ENCODE peak calls at places on chromosomes 5 and 9, in nine cellular contexts. B, J, C, V, T, I, L, Z and A are unnamed samples.

GRCh38 chr9:100366121-100366520 is 13.4 kb upstream of the TEX10 start:
- DNase-seq in B (no peak), J (no peak), I (no peak), Z (no peak), L (no peak), V (no peak), C (no peak), T (no peak), A (no peak)

GRCh38 chr9:130872511-130872910 is 24.1 kb downstream of the QRFP start:
- DNase-seq in B (no peak), I (no peak), T (no peak), V (no peak), Z (no peak), J (no peak), C (peak; percentile 54), L (no peak), A (no peak)

GRCh38 chr5:172757394-172758010 is 13.5 kb downstream of the DUSP1 start:
- DNase-seq in T (no peak), V (peak; percentile 21), J (no peak), Z (no peak), I (no peak), C (no peak), B (no peak), L (no peak), A (no peak)

GRCh38 chr9:97710356-97711222 is 13.4 kb upstream of the XPA start:
- DNase-seq in T (peak; percentile 30), V (peak; percentile 87), L (peak; percentile 47), C (peak; percentile 77), I (peak; percentile 75), B (peak; percentile 49), J (peak; percentile 85), Z (peak; percentile 70), A (peak; percentile 59)

GRCh38 chr5:29037716-29038115 is 1999.3 kb upstream of the CDH9 start:
- DNase-seq in B (no peak), V (no peak), Z (no peak), J (no peak), I (no peak), C (no peak), T (no peak), L (no peak), A (no peak)

GRCh38 chr5:130400091-130400490 is 495.8 kb downstream of the CHSY3 start:
- DNase-seq in C (no peak), T (peak; percentile 64), I (no peak), B (peak; percentile 75), V (no peak), L (no peak), J (no peak), Z (peak; percentile 88), A (no peak)

GRCh38 chr5:142915840-142916424 is 145.8 kb downstream of the ARHGAP26 start:
- DNase-seq in J (peak; percentile 67), B (peak; percentile 39), L (no peak), I (peak; percentile 58), T (no peak), Z (peak; percentile 63), C (peak; percentile 20), V (peak; percentile 89), A (no peak)

GRCh38 chr9:127635198-127635735 is 23.2 kb downstream of the STXBP1 start:
- DNase-seq in V (no peak), B (peak; percentile 14), J (no peak), C (no peak), Z (no peak), I (no peak), L (no peak), T (no peak), A (no peak)

GRCh38 chr5:43037929-43038510 is 2.1 kb downstream of the ANXA2R start:
- DNase-seq in V (peak; percentile 32), C (no peak), I (peak; percentile 92), J (peak; percentile 29), T (peak; percentile 90), L (no peak), Z (peak; percentile 82), B (peak; percentile 91), A (no peak)

GRCh38 chr9:111601237-111602018 is 2.0 kb upstream of the PTGR1 start:
- DNase-seq in I (no peak), J (no peak), B (peak; percentile 45), Z (peak; percentile 64), T (peak; percentile 37), C (no peak), L (no peak), V (no peak), A (peak; percentile 94)

DNA sequence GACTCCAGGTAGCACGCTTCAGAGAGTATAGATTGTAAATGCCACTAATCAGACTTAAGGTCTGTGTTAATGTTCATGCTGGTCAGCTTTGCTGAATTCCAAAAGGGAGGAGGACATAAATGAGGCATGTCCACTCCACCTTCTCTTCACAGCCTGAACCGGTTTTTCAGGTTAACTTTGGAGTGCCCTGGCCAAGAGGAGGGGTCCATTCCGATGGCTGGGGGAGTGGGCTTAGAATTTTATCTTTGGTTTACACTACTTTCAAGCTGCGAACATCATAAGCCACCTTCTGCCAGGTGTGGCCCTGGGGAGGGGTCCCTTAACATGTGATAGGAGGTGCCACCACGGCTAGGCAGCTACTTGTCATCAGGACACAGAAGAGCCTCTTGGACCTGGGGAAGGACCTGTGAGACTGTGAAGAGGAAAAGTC is 24.2 kb downstream of the ABO start:
- DNase-seq in T (no peak), B (no peak), L (no peak), C (no peak), J (no peak), I (no peak), Z (peak; percentile 53), V (no peak), A (peak; percentile 59)
- H3K27ac ChIP-seq in T (no peak overlapping the region), B (no peak overlapping the region), L (no peak overlapping the region), C (no peak overlapping the region), J (no peak overlapping the region), I (no peak overlapping the region), Z (no peak overlapping the region), V (no peak overlapping the region), A (peak overlapping the region; percentile 71)

DNA sequence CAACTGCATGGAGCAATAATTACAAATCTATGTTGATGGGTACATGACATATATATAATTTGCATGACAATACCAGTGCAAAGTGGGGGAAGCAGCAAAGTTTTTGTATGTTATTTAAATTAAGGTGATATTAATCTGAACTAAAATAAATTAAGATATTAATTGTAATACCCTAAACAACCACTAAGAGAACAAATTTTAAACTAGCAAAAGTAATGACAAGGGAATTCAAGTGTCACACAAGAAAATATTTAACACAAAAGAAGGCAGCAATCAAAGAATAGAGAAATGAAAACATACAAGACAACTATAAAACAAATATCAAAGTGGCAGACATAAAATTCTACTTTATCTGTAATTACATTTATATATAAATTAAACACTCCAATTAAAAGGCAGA is 2003.4 kb downstream of the MAT2B start:
- DNase-seq in J (no peak), B (no peak), Z (no peak), V (no peak), C (no peak), L (no peak), T (no peak), I (no peak), A (no peak)
- TF ChIP-seq EZH2 in J (no peak), B (no peak), Z (no peak), V (no peak), C (no peak), L (no peak), T (no peak), I (no peak), A (no peak)

DNA sequence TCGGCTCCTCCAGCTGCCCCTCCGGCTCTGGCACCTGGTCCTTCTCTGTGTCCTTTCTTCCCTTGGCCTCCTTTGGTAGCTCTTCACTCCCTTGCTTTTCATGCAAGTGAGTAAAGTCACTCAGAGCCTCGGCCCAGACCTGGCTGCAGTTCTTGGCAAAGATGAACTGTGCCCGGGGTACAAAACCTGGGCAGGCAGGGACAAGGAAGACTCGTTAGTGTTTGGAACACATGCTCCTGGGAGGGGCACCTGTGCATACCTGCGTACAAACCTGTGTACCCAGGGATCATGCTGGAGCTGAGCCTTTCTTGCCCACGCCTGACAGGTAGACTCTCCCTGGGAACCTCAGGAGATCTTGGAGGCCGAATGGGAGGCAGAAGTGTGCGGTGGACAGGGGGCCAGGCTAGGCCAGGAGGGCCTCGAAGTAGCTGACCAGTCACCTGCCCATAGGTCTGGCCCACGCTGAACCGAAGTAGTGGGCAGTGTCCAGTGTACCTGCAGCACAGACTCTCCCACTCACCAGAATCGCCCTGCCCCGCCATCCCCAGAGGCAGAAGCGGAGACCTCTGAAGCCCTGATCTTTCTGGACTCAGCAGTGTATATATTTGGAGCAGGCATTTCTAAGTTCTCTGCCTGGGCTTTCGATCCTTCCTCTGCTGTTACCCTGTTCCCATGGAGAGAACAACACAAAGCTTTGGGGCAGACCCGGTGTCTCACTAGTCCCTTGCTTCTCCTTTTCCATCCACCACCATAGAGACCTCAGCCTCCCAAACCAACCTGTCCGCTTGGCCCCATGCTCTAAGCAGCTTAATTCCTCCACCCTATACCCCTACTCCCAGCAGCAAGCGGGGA is 41.9 kb upstream of the TESK1 start:
- DNase-seq in I (no peak), Z (no peak), C (no peak), V (no peak), J (no peak), L (no peak), B (no peak), T (no peak), A (no peak)
- H3K27ac ChIP-seq in I (no peak overlapping the region), Z (no peak overlapping the region), C (no peak overlapping the region), V (no peak overlapping the region), J (no peak overlapping the region), L (no peak overlapping the region), B (no peak overlapping the region), T (no peak overlapping the region), A (no peak overlapping the region)

GRCh38 chr9:76302947-76303550 is 91.2 kb downstream of the RFK start:
- DNase-seq in V (peak; percentile 82), L (peak; percentile 29), J (peak; percentile 71), I (peak; percentile 50), Z (peak; percentile 39), T (peak; percentile 30), C (peak; percentile 42), B (peak; percentile 47), A (no peak)
- TF ChIP-seq EZH2 in V (no peak), L (no peak), J (no peak), I (no peak), Z (no peak), T (no peak), C (no peak), B (no peak), A (no peak)

GRCh38 chr5:169097897-169098296 is 203.0 kb downstream of the SLIT3 start:
- DNase-seq in T (no peak), I (no peak), L (no peak), Z (no peak), V (no peak), C (no peak), J (no peak), B (no peak), A (no peak)
- H3K27ac ChIP-seq in T (no peak overlapping the region), I (no peak overlapping the region), L (no peak overlapping the region), Z (no peak overlapping the region), V (no peak overlapping the region), C (no peak overlapping the region), J (no peak overlapping the region), B (no peak overlapping the region), A (no peak overlapping the region)

GRCh38 chr5:135559342-135559741 is 19.4 kb downstream of the CXCL14 start:
- DNase-seq in I (no peak), L (peak; percentile 38), T (no peak), C (peak; percentile 63), J (no peak), Z (peak; percentile 19), V (peak; percentile 44), B (no peak), A (no peak)
- TF ChIP-seq EZH2 in I (no peak), L (no peak), T (no peak), C (no peak), J (no peak), Z (no peak), V (no peak), B (no peak), A (no peak)

GRCh38 chr5:18334949-18335348 is 700.7 kb downstream of the TAF11L14 start:
- DNase-seq in V (no peak), Z (no peak), J (no peak), T (no peak), I (no peak), B (no peak), C (no peak), L (no peak), A (no peak)
- H3K27ac ChIP-seq in V (no peak overlapping the region), Z (no peak overlapping the region), J (no peak overlapping the region), T (no peak overlapping the region), I (no peak overlapping the region), B (no peak overlapping the region), C (no peak overlapping the region), L (no peak overlapping the region), A (no peak overlapping the region)